ENCODE peak calls at places on chromosomes 3 and 15, in four cellular contexts. A, Q, S and Y are unnamed samples. For H3K4me1, the result is how much of the 10 kb centered on the place peaks cover.

GRCh38 chr3:159126261-159127020 is 324.6 kb downstream of the MFSD1 start:
- DNase-seq in A (no peak), Q (no peak), S (no peak), Y (no peak)

GRCh38 chr15:63870403-63871209 is 36.9 kb upstream of the HERC1 start:
- DNase-seq in A (peak), Q (no peak), S (no peak), Y (no peak)

GRCh38 chr3:197960694-197961581 is 921 bp downstream of the LMLN start:
- DNase-seq in A (no peak), Q (no peak), S (no peak), Y (no peak)

GRCh38 chr3:134366928-134367352 is 7.3 kb downstream of the AMOTL2 start:
- DNase-seq in A (no peak), Q (no peak), S (peak), Y (peak)

GRCh38 chr3:142993958-142994442 is 7.4 kb upstream of the U2SURP start:
- DNase-seq in A (peak), Q (peak), S (no peak), Y (no peak)

GRCh38 chr3:40971191-40972168 is 227.8 kb upstream of the CTNNB1 start:
- DNase-seq in A (no peak), Q (peak), S (no peak), Y (peak)

GRCh38 chr3:142828703-142829304 is 60.1 kb downstream of the PCOLCE2 start:
- DNase-seq in A (peak), Q (peak), S (peak), Y (peak)

GRCh38 chr3:42846682-42847522 is 28.8 kb downstream of the CYP8B1 start:
- DNase-seq in A (no peak), Q (peak), S (no peak), Y (peak)

GRCh38 chr3:72582211-72582878 is 265.9 kb downstream of the SHQ1 start:
- DNase-seq in A (peak), Q (no peak), S (no peak), Y (no peak)

GRCh38 chr15:47715856-47716445 is 1.4 kb upstream of the SEMA6D start:
- DNase-seq in A (no peak), Q (no peak), S (no peak), Y (no peak)

GRCh38 chr3:57227930-57228733 is 603 bp downstream of the APPL1 start:
- DNase-seq in A (peak), Q (peak), S (no peak), Y (peak)

GRCh38 chr15:50210462-50211264 is 28.7 kb downstream of the SLC27A2 start:
- DNase-seq in A (no peak), Q (peak), S (no peak), Y (no peak)

GRCh38 chr3:192869131-192870027 is 48.3 kb downstream of the MB21D2 start:
- DNase-seq in A (no peak), Q (no peak), S (no peak), Y (no peak)

GRCh38 chr15:37046876-37047614 is 53.3 kb downstream of the MEIS2 start:
- DNase-seq in A (peak), Q (no peak), S (no peak), Y (no peak)

GRCh38 chr3:146692254-146692653 is 87.1 kb upstream of the PLSCR5 start:
- DNase-seq in A (no peak), Q (no peak), S (no peak), Y (no peak)

GRCh38 chr15:29369261-29369660 is 99.6 kb upstream of the NSMCE3 start:
- DNase-seq in A (no peak), Q (no peak), S (no peak), Y (no peak)

GRCh38 chr15:38307251-38307650 is 54.6 kb downstream of the SPRED1 start:
- DNase-seq in A (no peak), Q (no peak), S (no peak), Y (no peak)

GRCh38 chr3:88059380-88060160 is 515 bp downstream of the ZNF654 start:
- DNase-seq in A (peak), Q (peak), S (no peak), Y (peak)

GRCh38 chr15:92845109-92845508 is 55.0 kb upstream of the CHD2 start:
- DNase-seq in A (no peak), Q (no peak), S (no peak), Y (no peak)

GRCh38 chr3:35592589-35593295 is 46.6 kb upstream of the ARPP21 start:
- DNase-seq in A (no peak), Q (no peak), S (no peak), Y (no peak)

GRCh38 chr3:151579571-151580270 is 118.9 kb upstream of the IGSF10 start:
- DNase-seq in A (no peak), Q (no peak), S (no peak), Y (no peak)

GRCh38 chr3:72597756-72598195 is 250.5 kb downstream of the SHQ1 start:
- DNase-seq in A (peak), Q (no peak), S (no peak), Y (no peak)

GRCh38 chr3:107236661-107237375 is 140.4 kb upstream of the CCDC54 start:
- DNase-seq in A (no peak), Q (no peak), S (no peak), Y (no peak)

GRCh38 chr3:117926819-117927218 is 1107.8 kb downstream of the IGSF11 start:
- DNase-seq in A (no peak), Q (no peak), S (no peak), Y (no peak)

GRCh38 chr3:37852097-37852496 is 9.6 kb upstream of the CTDSPL start:
- DNase-seq in A (no peak), Q (no peak), S (no peak), Y (peak)

GRCh38 chr15:31444844-31445243 is 118.2 kb downstream of the KLF13 start:
- DNase-seq in A (no peak), Q (no peak), S (no peak), Y (no peak)

DNA sequence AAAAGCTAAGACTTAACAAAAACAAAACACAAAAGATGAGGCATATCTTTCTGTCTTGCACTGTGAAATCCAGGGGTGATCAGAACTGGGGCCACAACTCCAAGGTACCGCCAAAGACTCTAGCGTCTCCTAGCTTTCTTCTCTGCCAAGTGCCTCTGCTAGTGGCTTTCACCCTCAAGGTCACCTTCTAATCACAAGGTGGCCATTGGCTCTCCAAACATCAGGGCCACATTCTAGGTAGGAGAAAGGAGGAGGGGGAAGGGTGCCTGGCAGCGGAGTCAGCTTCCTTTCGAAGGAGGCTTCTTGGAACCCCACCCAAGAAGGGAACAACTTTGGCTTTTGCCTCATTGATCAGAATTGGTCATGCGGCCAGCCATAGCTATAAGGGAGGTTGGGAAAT is 168.8 kb upstream of the SMAD3 start:
- DNase-seq in A (no peak), Q (no peak), S (peak), Y (no peak)
- H3K4me1 ChIP-seq in A (under half), Q (under half), S (under half), Y (under half)

GRCh38 chr3:165389064-165389463 is 192.9 kb upstream of the SLITRK3 start:
- DNase-seq in A (no peak), Q (no peak), S (no peak), Y (no peak)
- TF ChIP-seq POLR2AphosphoS5 in A (no peak), Q (no peak), S (no peak), Y (no peak)

GRCh38 chr3:172513488-172513887 is 9.7 kb downstream of the TNFSF10 start:
- DNase-seq in A (no peak), Q (no peak), S (no peak), Y (no peak)

GRCh38 chr3:172516318-172517214 is 6.7 kb downstream of the TNFSF10 start:
- DNase-seq in A (no peak), Q (peak), S (no peak), Y (no peak)

GRCh38 chr3:172517859-172518466 is 5.3 kb downstream of the TNFSF10 start:
- DNase-seq in A (no peak), Q (no peak), S (no peak), Y (no peak)

GRCh38 chr3:172514678-172515077 is 8.6 kb downstream of the TNFSF10 start:
- DNase-seq in A (peak), Q (no peak), S (no peak), Y (no peak)

DNA sequence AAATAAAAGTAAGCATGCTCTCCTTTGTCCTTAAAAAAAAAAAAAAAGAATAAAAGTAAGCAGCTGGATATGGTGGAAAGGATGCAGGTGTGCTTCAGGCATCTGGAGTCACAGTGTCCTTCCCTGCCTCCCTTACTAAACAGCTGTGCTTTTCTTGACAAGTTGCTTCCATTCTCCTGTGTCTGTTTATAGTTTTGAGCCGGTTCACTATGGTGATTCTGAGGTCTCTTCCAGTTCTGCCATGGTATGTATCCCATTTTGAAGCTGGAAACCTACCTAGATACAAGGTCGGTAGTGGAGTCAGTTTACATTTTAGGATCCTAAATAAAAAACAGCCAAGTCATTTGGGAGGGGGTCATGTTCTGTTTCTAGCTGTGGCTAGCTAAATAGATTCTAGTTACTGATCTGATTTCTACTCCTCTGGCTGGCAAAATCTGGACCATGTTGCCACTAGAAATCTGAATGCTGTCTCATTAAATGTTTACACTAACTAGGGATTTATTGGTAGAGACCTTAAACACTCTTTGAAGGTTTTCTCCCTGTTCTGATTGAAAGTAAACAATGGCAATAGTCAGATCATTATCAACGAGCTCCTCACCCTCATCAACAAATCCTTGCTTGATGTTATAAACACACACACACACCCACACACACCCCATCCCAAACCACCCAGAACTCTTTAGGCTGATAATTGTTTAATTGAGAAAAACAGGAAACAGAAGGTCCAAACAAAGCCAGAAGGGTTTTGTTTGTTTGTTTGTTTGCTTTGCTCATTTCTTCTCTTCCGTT is 7.9 kb downstream of the TNFSF10 start:
- DNase-seq in A (no peak), Q (no peak), S (no peak), Y (no peak)
- H3K4me1 ChIP-seq in A (under half), Q (half or more), S (half or more), Y (half or more)

GRCh38 chr15:26323564-26323963 is 449.3 kb downstream of the GABRB3 start:
- DNase-seq in A (peak), Q (no peak), S (no peak), Y (no peak)

GRCh38 chr15:26314577-26314976 is 451.4 kb upstream of the ATP10A start:
- DNase-seq in A (no peak), Q (no peak), S (no peak), Y (no peak)

GRCh38 chr15:26318689-26319088 is 454.2 kb downstream of the GABRB3 start:
- DNase-seq in A (no peak), Q (no peak), S (no peak), Y (no peak)
- TF ChIP-seq POLR2AphosphoS5 in A (no peak), Q (no peak), S (no peak), Y (no peak)

DNA sequence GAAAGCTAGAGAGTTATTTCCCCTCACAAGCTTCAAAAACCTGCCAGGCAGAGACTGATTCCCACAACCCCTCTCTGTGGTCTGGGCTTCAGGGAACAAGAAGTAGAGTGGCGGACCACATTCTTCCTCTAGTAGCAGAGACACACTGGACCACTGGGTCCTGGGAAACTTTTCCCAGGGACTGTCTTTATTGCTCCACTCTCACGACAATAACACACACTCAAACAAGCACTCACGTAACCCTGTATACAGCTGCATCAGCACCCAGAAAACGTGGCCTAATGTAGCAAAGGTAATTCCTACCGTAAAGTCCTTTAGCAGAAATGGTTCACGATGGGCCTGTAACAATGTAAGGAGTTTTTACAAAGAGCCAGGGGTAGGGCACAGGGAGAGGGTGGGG is 27.6 kb downstream of the CPOX start:
- DNase-seq in A (no peak), Q (no peak), S (no peak), Y (no peak)
- H3K4me1 ChIP-seq in A (under half), Q (under half), S (under half), Y (under half)

DNA sequence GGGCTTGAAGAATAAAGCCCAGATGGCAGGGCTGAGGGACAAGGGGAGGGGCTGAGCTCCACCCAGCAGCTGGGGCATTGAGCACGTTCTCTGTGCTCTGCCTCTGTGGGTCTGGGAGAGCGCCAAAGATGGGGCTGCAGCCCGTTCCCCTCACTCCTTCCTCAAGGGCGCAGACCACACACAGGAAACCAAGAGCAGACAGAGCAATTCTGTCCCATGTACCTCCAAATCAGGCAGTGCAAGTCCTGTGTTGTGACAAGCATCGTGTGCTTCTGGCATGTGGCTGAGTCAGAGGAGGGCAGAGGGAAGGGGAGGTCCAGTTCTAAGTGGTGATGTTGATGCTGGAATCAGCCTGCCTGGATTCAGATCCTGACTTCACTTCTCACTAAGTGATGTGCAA is 15.6 kb upstream of the KIF23 start:
- DNase-seq in A (no peak), Q (no peak), S (no peak), Y (no peak)
- TF ChIP-seq POLR2AphosphoS5 in A (no peak), Q (no peak), S (no peak), Y (no peak)